ENCODE peak calls at places on chromosome 5, in four cellular contexts. F is GM23248; Q is CD4-positive, alpha-beta memory T cell; T is cardiac muscle cell. G is an unnamed sample.

GRCh38 chr5:72328172-72328571 is 8.0 kb downstream of the PTCD2 start:
- DNase-seq in F (peak; percentile 68), Q (no peak), T (peak; percentile 34), G (no peak)

GRCh38 chr5:158514353-158514960 is 585.3 kb downstream of the EBF1 start:
- DNase-seq in F (peak; percentile 84), Q (no peak), T (peak; percentile 74), G (no peak)

GRCh38 chr5:151758141-151758429 is 346 bp downstream of the ATOX1 start:
- DNase-seq in F (no peak), Q (no peak), T (no peak), G (no peak)

GRCh38 chr5:44885903-44886302 is 77.2 kb downstream of the MRPS30 start:
- DNase-seq in F (peak; percentile 1), Q (no peak), T (no peak), G (no peak)

GRCh38 chr5:143495823-143496275 is 92.4 kb upstream of the NR3C1 start:
- DNase-seq in F (peak; percentile 90), Q (no peak), T (peak; percentile 85), G (no peak)

GRCh38 chr5:143594913-143595818 is 191.7 kb upstream of the NR3C1 start:
- DNase-seq in F (peak; percentile 48), Q (no peak), T (no peak), G (no peak)

GRCh38 chr5:155313518-155313917 is 300.0 kb downstream of the KIF4B start:
- DNase-seq in F (no peak), Q (no peak), T (no peak), G (no peak)

GRCh38 chr5:73482383-73483193 is 15.7 kb upstream of the BTF3 start:
- DNase-seq in F (peak; percentile 69), Q (no peak), T (peak; percentile 26), G (no peak)

GRCh38 chr5:161865510-161865909 is 17.6 kb downstream of the GABRA1 start:
- DNase-seq in F (no peak), Q (no peak), T (no peak), G (no peak)

GRCh38 chr5:1435369-1435768 is 9.9 kb downstream of the SLC6A3 start:
- DNase-seq in F (no peak), Q (no peak), T (no peak), G (no peak)

GRCh38 chr5:176740131-176740701 is 70.1 kb upstream of the UNC5A start:
- DNase-seq in F (no peak), Q (no peak), T (no peak), G (no peak)

GRCh38 chr5:3862906-3863305 is 267.3 kb downstream of the IRX1 start:
- DNase-seq in F (no peak), Q (no peak), T (no peak), G (no peak)

GRCh38 chr5:65035212-65036206 is 266.8 kb downstream of the CWC27 start:
- DNase-seq in F (peak; percentile 97), Q (peak; percentile 88), T (peak; percentile 94), G (peak; percentile 95)

GRCh38 chr5:169880012-169880673 is 100.2 kb downstream of the INSYN2B start:
- DNase-seq in F (no peak), Q (no peak), T (no peak), G (no peak)

GRCh38 chr5:116614603-116614920 is 39.9 kb upstream of the SEMA6A start:
- DNase-seq in F (no peak), Q (no peak), T (no peak), G (peak; percentile 51)

GRCh38 chr5:148746826-148747535 is 79.4 kb upstream of the ADRB2 start:
- DNase-seq in F (no peak), Q (no peak), T (no peak), G (no peak)

GRCh38 chr5:172149073-172149472 is 39.0 kb downstream of the STK10 start:
- DNase-seq in F (peak; percentile 84), Q (no peak), T (peak; percentile 69), G (no peak)

GRCh38 chr5:78504726-78505431 is 143.7 kb downstream of the LHFPL2 start:
- DNase-seq in F (peak; percentile 99), Q (no peak), T (peak; percentile 99), G (peak; percentile 96)
- H3K27ac ChIP-seq in F (peak overlapping the region; percentile 89), Q (no peak overlapping the region), T (peak overlapping the region; percentile 87), G (peak overlapping the region; percentile 50)

DNA sequence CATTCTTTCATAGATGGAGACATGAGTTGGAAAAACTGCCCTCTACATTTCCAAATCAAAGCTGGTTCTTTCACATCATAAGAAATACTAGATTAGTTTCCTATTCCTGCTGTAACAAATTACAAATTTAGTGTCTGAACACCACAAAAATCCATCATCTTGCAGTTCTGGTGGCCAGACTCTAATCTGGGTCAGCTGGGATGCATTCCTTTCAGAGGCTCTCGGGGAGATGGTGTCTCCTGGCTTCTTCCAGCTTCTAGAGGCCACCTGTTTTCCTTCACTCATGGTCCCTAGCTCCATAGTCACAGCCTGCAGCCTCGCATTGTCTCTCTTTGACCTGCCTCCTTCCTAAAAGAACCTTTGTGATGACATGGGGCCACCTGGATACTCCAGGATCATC is 65.2 kb downstream of the RETREG1 start:
- DNase-seq in F (no peak), Q (no peak), T (no peak), G (no peak)
- H3K4me1 ChIP-seq in F (peaks cover 21% of the 10 kb centered on the region), Q (no peaks in the 10 kb centered on the region), T (peaks cover 9% of the 10 kb centered on the region), G (no peaks in the 10 kb centered on the region)

GRCh38 chr5:140869555-140869886 is 764 bp downstream of the PCDHA11 start:
- DNase-seq in F (no peak), Q (no peak), T (no peak), G (no peak)

GRCh38 chr5:140877262-140877581 is 2.1 kb downstream of the PCDHA12 start:
- DNase-seq in F (no peak), Q (no peak), T (no peak), G (no peak)

GRCh38 chr5:140870221-140871201 is 1.8 kb downstream of the PCDHA11 start:
- DNase-seq in F (no peak), Q (no peak), T (no peak), G (no peak)

GRCh38 chr5:140875085-140876065 is at the start of gene PCDHA12:
- DNase-seq in F (no peak), Q (no peak), T (no peak), G (no peak)
- H3K4me3 ChIP-seq in F (no peak within 1 kb of the TSS), Q (no peak within 1 kb of the TSS), T (peak within 1 kb of the TSS; percentile 47), G (no peak within 1 kb of the TSS)

DNA sequence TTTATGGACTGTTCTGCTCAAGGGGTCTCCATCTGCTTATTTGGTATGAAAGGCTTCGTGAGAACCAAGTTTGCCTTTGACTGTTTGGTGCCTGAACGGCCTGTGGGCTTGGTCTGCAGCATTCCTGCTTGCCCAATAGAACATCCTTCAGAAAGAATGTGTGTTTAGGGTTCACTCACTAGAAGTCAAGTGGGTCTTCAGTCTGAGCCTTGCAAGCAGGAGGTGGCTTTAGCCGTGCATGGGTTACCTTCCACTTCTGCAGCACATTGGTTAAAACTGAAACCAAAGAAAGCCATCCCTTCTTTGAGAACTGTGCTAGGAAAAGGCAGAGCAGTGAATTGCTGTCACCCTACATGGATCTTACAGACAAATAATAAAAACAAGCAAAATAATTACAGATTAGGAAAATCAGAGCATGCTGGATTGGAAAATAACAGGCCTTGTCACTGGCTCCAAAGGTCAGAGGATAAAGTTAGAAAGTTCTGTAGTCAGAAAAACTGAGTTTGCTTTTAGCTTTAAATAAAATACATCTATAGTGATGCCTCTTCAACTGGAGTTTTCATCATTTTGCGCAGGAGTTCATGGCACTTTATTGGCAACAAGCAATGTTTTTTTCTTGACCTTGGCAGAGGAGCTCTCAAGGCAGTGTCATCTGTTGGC is 16.6 kb downstream of the WWC1 start:
- DNase-seq in F (no peak), Q (no peak), T (no peak), G (no peak)
- H3K27ac ChIP-seq in F (no peak overlapping the region), Q (no peak overlapping the region), T (no peak overlapping the region), G (no peak overlapping the region)

GRCh38 chr5:61618577-61618976 is 286.5 kb downstream of the ZSWIM6 start:
- DNase-seq in F (no peak), Q (no peak), T (no peak), G (no peak)

GRCh38 chr5:61613679-61614078 is 281.6 kb downstream of the ZSWIM6 start:
- DNase-seq in F (no peak), Q (no peak), T (no peak), G (no peak)

GRCh38 chr5:61617039-61617438 is 285.0 kb downstream of the ZSWIM6 start:
- DNase-seq in F (no peak), Q (no peak), T (no peak), G (peak; percentile 22)

GRCh38 chr5:61617995-61618525 is 286.0 kb downstream of the ZSWIM6 start:
- DNase-seq in F (no peak), Q (no peak), T (no peak), G (no peak)

GRCh38 chr5:61614606-61615005 is 282.5 kb downstream of the ZSWIM6 start:
- DNase-seq in F (no peak), Q (no peak), T (no peak), G (no peak)
- H3K4me1 ChIP-seq in F (no peaks in the 10 kb centered on the region), Q (no peaks in the 10 kb centered on the region), T (no peaks in the 10 kb centered on the region), G (no peaks in the 10 kb centered on the region)

GRCh38 chr5:43191740-43192557 is at the start of gene NIM1K:
- DNase-seq in F (peak; percentile 54), Q (peak; percentile 18), T (peak; percentile 60), G (peak; percentile 75)
- H3K4me3 ChIP-seq in F (peak within 1 kb of the TSS; percentile 78), Q (no peak within 1 kb of the TSS), T (peak within 1 kb of the TSS; percentile 53), G (peak within 1 kb of the TSS; percentile 59)